ENCODE peak calls at places on chromosomes 11 and 22, in four cellular contexts. D, X, V and M are unnamed samples. For H3K4me1, the result is how much of the 10 kb centered on the place peaks cover.

GRCh38 chr11:4891996-4892640 is 10.4 kb downstream of the OR51T1 start:
- DNase-seq in D (no peak), X (no peak), V (no peak), M (no peak)

GRCh38 chr11:12235549-12235944 is 125.2 kb downstream of the MICAL2 start:
- DNase-seq in D (no peak), X (no peak), V (no peak), M (no peak)

GRCh38 chr11:123434262-123434661 is 4.2 kb downstream of the GRAMD1B start:
- DNase-seq in D (peak), X (no peak), V (no peak), M (no peak)

GRCh38 chr11:125319649-125320048 is 155.1 kb downstream of the PKNOX2 start:
- DNase-seq in D (no peak), X (no peak), V (no peak), M (no peak)

GRCh38 chr11:4626207-4627105 is 10.8 kb upstream of the OR51D1 start:
- DNase-seq in D (no peak), X (no peak), V (peak), M (peak)

GRCh38 chr11:85620243-85620642 is 6.9 kb downstream of the DLG2 start:
- DNase-seq in D (no peak), X (no peak), V (no peak), M (no peak)

GRCh38 chr11:1843796-1844195 is 5.0 kb downstream of the TNNI2 start:
- DNase-seq in D (no peak), X (peak), V (no peak), M (no peak)

GRCh38 chr11:37450613-37451012 is 852.6 kb upstream of the RAG2 start:
- DNase-seq in D (no peak), X (no peak), V (no peak), M (no peak)

GRCh38 chr22:22671506-22671905 is 27.1 kb downstream of the GGTLC2 start:
- DNase-seq in D (no peak), X (no peak), V (no peak), M (no peak)

GRCh38 chr11:65129649-65130441 is 4.5 kb downstream of the SYVN1 start:
- DNase-seq in D (peak), X (peak), V (no peak), M (no peak)

GRCh38 chr11:120172054-120172881 is 34.4 kb upstream of the TRIM29 start:
- DNase-seq in D (no peak), X (peak), V (peak), M (peak)

GRCh38 chr11:119218141-119218878 is 12.2 kb downstream of the CBL start:
- DNase-seq in D (no peak), X (no peak), V (no peak), M (no peak)

GRCh38 chr11:10298342-10298741 is 4.3 kb upstream of the SBF2 start:
- DNase-seq in D (no peak), X (no peak), V (no peak), M (no peak)

GRCh38 chr22:37431811-37432707 is 4.8 kb upstream of the ELFN2 start:
- DNase-seq in D (no peak), X (no peak), V (no peak), M (no peak)

GRCh38 chr22:35443790-35444684 is 44.1 kb downstream of the MCM5 start:
- DNase-seq in D (no peak), X (no peak), V (no peak), M (no peak)

GRCh38 chr22:42930810-42931420 is 73.8 kb upstream of the ARFGAP3 start:
- DNase-seq in D (no peak), X (peak), V (peak), M (no peak)

GRCh38 chr11:125091247-125091876 is 20.1 kb downstream of the TMEM218 start:
- DNase-seq in D (no peak), X (peak), V (peak), M (no peak)

GRCh38 chr11:13297308-13297916 is 19.8 kb downstream of the BMAL1 start:
- DNase-seq in D (peak), X (no peak), V (no peak), M (no peak)

GRCh38 chr11:13302440-13302958 is 24.9 kb downstream of the BMAL1 start:
- DNase-seq in D (peak), X (no peak), V (no peak), M (no peak)

GRCh38 chr11:13297917-13298356 is 20.3 kb downstream of the BMAL1 start:
- DNase-seq in D (peak), X (no peak), V (no peak), M (no peak)

GRCh38 chr11:13301522-13301921 is 23.9 kb downstream of the BMAL1 start:
- DNase-seq in D (peak), X (no peak), V (no peak), M (no peak)

GRCh38 chr11:13298765-13299164 is 21.2 kb downstream of the BMAL1 start:
- DNase-seq in D (peak), X (no peak), V (no peak), M (no peak)
- H3K4me1 ChIP-seq in D (under half), X (under half), V (under half), M (under half)

GRCh38 chr11:108221401-108221800 is 1.0 kb downstream of the NPAT start:
- DNase-seq in D (no peak), X (no peak), V (no peak), M (no peak)
- H3K4me1 ChIP-seq in D (under half), X (under half), V (under half), M (under half)

DNA sequence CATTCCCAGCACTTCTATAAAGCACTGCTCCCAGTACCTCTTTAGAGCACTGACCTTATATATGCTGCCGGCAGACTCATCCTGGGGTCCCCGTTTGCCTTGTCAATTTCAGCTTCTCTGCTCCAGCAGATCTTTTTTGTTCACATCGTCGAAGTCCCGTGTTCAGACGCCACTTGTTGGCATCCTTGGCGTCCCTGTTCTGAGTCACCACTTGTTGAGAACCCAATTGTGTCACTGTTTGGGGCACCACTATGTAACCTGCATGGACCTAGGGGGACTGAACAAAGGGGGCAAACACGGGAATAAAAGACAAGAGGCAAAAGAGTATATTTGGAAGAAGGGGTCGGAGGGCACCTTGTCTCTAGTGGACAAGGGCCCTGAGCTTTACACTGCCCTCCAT is 25.5 kb downstream of the OR10A6 start:
- DNase-seq in D (no peak), X (no peak), V (no peak), M (no peak)
- H3K4me1 ChIP-seq in D (under half), X (under half), V (under half), M (under half)

GRCh38 chr22:39422721-39423120 is 23.1 kb downstream of the TAB1 start:
- DNase-seq in D (no peak), X (no peak), V (no peak), M (no peak)
- H3K4me1 ChIP-seq in D (under half), X (under half), V (under half), M (under half)

GRCh38 chr22:24954856-24955255 is 2.3 kb downstream of the KIAA1671 start:
- DNase-seq in D (no peak), X (no peak), V (no peak), M (no peak)
- H3K4me1 ChIP-seq in D (under half), X (under half), V (under half), M (under half)